ENCODE peak calls at places on chromosome 2, in five cellular contexts. B, J, M, D and E are unnamed samples.

GRCh38 chr2:170651603-170652002 is 63.5 kb upstream of the SP5 start:
- DNase-seq in B (no peak), J (no peak), D (no peak), M (no peak), E (no peak)

GRCh38 chr2:239055756-239056493 is 208.0 kb downstream of the TWIST2 start:
- DNase-seq in M (no peak), D (no peak), B (no peak), J (no peak), E (no peak)

GRCh38 chr2:230770804-230771203 is 58.2 kb downstream of the CAB39 start:
- DNase-seq in D (no peak), J (no peak), M (no peak), B (no peak), E (no peak)

GRCh38 chr2:108786354-108787208 is at the start of gene CCDC138:
- DNase-seq in J (peak), M (peak), B (peak), D (peak), E (peak)

GRCh38 chr2:240759454-240759853 is 60.6 kb downstream of the KIF1A start:
- DNase-seq in M (no peak), J (no peak), D (no peak), B (no peak), E (no peak)

GRCh38 chr2:22329097-22329716 is 1055.8 kb upstream of the KLHL29 start:
- DNase-seq in M (no peak), D (no peak), B (no peak), J (no peak), E (no peak)

GRCh38 chr2:144233226-144234114 is 286.4 kb downstream of the ZEB2 start:
- DNase-seq in D (no peak), M (no peak), J (no peak), B (no peak), E (no peak)

GRCh38 chr2:74227646-74228045 is 29.2 kb downstream of the MTHFD2 start:
- DNase-seq in B (no peak), J (no peak), M (no peak), D (no peak), E (no peak)

GRCh38 chr2:231674587-231675334 is 33.6 kb upstream of the PTMA start:
- DNase-seq in D (peak), M (peak), J (peak), B (peak), E (peak)

GRCh38 chr2:55874338-55874737 is 49.2 kb downstream of the EFEMP1 start:
- DNase-seq in M (no peak), B (no peak), D (no peak), J (no peak), E (no peak)

GRCh38 chr2:140580799-140581198 is 1550.0 kb downstream of the LRP1B start:
- DNase-seq in D (peak), J (no peak), B (no peak), M (no peak), E (no peak)

GRCh38 chr2:128411431-128411830 is 92.8 kb upstream of the HS6ST1 start:
- DNase-seq in B (no peak), J (no peak), D (no peak), M (peak), E (peak)

GRCh38 chr2:230346921-230347533 is 20.0 kb downstream of the SP140L start:
- DNase-seq in D (peak), M (no peak), B (no peak), J (no peak), E (no peak)

GRCh38 chr2:216339456-216340279 is 32.6 kb downstream of the MARCHF4 start:
- DNase-seq in J (no peak), D (peak), B (peak), M (no peak), E (no peak)

GRCh38 chr2:109313343-109313742 is 184.3 kb downstream of the SH3RF3 start:
- DNase-seq in J (no peak), M (no peak), B (no peak), D (no peak), E (no peak)

GRCh38 chr2:196287541-196287940 is 116.2 kb upstream of the STK17B start:
- DNase-seq in M (no peak), B (no peak), J (no peak), D (no peak), E (no peak)

GRCh38 chr2:221791840-221792239 is 219.7 kb upstream of the EPHA4 start:
- DNase-seq in J (no peak), M (no peak), B (no peak), D (no peak), E (no peak)

GRCh38 chr2:7379799-7380198 is 462.6 kb downstream of the RNF144A start:
- DNase-seq in J (no peak), D (no peak), B (no peak), M (no peak), E (no peak)

GRCh38 chr2:226031078-226031937 is 631.8 kb downstream of the NYAP2 start:
- DNase-seq in B (peak), J (peak), D (peak), M (peak), E (no peak)

GRCh38 chr2:196149926-196150325 is 21.5 kb downstream of the STK17B start:
- DNase-seq in M (no peak), B (no peak), J (no peak), D (no peak), E (no peak)

GRCh38 chr2:192544371-192544955 is 349.7 kb upstream of the TMEFF2 start:
- DNase-seq in B (peak), J (no peak), D (peak), M (no peak), E (no peak)

GRCh38 chr2:177169810-177170514 is 42.6 kb upstream of the HNRNPA3 start:
- DNase-seq in D (peak), B (no peak), M (no peak), J (no peak), E (no peak)

DNA sequence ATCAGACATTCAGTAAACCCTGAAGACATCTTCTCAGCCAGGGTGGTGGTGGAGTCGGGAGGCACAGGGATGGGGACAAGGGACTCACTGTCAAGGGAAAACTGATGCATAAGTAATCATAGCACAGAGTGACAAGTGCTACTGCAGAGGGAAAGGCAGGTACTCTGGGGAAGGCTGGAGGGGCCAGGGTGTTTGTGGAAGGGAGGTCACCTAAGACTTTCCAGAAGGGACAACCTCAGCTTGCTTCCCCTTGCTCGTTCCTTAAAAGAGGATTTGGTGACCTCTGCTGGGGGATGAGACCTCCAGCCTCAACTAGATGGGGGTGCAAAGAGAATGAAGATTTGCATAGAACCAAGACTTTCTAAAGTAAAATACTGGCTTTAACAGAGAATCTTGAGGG is 99.5 kb downstream of the SLC4A3 start:
- DNase-seq in J (no peak), B (peak), D (peak), M (no peak), E (no peak)
- TF ChIP-seq CTCF in J (no peak), B (peak), D (peak), M (no peak), E (no peak)

DNA sequence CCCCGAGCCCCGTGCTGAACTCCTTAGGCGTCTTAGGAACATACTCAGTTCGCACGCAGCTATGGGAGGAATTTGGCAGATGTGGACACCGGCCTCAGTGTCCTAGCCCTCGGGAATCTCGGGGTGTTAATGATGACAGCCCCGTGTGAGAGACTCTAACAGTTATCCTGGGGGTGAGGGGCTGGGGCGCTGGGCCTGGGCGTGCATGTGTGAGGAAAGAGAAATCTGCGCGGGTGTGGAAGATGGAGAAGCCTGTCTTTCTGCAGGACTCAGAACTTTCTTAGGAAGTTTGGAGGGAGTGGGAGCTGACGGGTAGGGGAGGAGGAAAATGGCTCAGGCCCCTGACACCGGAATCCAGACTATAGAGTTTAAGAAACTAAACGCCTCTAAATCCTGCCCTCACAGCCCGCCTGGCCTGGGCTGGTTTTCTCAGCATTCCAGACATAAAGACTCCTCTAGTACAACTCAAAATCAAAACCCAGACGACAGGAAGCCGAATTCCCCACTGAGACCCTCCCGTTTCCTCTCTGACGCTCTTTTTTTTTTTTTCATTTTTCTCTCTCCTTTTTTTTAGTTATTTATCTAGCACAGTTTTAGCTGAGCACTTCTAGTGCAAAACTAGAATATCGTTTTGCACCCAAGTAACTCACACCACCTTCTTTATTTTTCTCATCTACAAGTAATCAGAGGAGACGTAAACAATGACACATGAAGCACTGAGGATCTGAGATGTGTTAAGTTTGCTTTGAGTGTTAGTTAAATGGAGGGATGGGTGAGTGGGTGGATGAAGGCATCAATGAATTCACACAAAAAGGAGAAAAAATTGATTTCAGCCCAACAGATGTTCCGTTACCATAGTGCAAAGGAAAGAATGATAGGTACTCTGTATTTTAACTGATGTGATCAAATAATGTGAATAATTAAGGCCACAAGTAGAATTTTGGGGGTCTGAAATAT is 1.2 kb upstream of the HAAO start:
- DNase-seq in J (no peak), M (no peak), D (no peak), B (no peak), E (no peak)
- H3K4me3 ChIP-seq in J (peak), M (peak), D (no peak), B (peak), E (peak)

GRCh38 chr2:152335016-152335850 is at the start of gene FMNL2:
- DNase-seq in D (peak), B (peak), M (peak), J (peak), E (peak)
- TF ChIP-seq CTCF in D (no peak), B (no peak), M (no peak), J (peak), E (no peak)

DNA sequence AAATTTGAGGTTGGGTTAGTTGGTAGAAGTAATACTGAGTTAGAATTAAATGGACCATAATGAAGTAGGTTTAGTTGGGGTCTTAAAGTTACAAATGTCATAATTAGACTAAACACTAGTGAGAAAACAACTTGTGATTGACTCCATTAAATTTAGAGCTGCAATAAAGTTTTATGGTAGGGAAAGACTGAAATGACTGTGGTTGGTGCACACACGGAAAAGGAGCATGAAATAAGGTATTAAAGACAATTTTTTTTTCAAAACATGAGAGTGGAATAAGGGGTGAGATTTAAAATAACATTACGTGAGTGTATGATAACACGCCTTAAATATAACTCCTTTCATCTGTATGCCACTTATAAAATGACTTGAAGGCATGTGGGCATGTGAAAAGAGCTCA is 1.5 kb downstream of the FRZB start:
- DNase-seq in M (no peak), J (no peak), D (no peak), B (no peak), E (no peak)
- H3K4me3 ChIP-seq in M (no peak), J (peak), D (no peak), B (no peak), E (peak)

GRCh38 chr2:161658259-161658658 is 34.0 kb downstream of the SLC4A10 start:
- DNase-seq in J (no peak), M (no peak), B (no peak), D (no peak), E (no peak)
- TF ChIP-seq CTCF in J (no peak), M (no peak), B (no peak), D (no peak), E (no peak)

DNA sequence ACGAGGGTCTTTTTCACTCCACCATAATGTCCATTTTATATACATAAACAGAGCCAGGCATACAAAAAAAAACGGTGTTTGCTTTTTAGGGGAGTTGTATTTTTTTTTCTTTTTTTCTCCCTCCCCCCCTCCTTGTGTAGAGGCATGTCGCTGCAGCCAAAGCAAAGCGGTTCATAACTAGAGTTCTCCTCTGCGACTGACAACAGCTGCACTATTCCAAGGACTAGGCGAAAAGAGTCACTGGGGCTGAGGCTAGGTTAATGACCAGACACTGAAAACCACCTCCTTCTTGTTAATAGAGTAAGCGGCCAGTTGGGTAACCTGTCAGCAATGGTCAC is 168.1 kb upstream of the VRK2 start:
- DNase-seq in M (no peak), D (no peak), B (no peak), J (no peak), E (no peak)
- H3K4me3 ChIP-seq in M (no peak), D (no peak), B (no peak), J (no peak), E (no peak)